ENCODE peak calls at places on chromosomes 7 and 10, in five cellular contexts. Y is neural progenitor cell, U is PC-3, E is ovary, R is MM.1S. H is an unnamed sample.

GRCh38 chr7:68406480-68406879 is 1191.8 kb upstream of the AUTS2 start:
- DNase-seq in Y (no peak), U (no peak), E (no peak), R (no peak), H (no peak)

GRCh38 chr10:132560248-132560731 is 22.7 kb downstream of the INPP5A start:
- DNase-seq in Y (no peak), U (no peak), E (peak; percentile 16), R (no peak), H (no peak)

GRCh38 chr7:158067219-158067930 is 520.2 kb downstream of the PTPRN2 start:
- DNase-seq in Y (no peak), U (no peak), E (no peak), R (no peak), H (no peak)

GRCh38 chr10:114100848-114101741 is 57.4 kb downstream of the ADRB1 start:
- DNase-seq in Y (peak; percentile 59), U (peak; percentile 23), E (peak; percentile 34), R (no peak), H (no peak)

GRCh38 chr7:112505495-112505894 is 24.7 kb downstream of the LSMEM1 start:
- DNase-seq in Y (no peak), U (no peak), E (no peak), R (no peak), H (no peak)

GRCh38 chr7:84701524-84702306 is 485.1 kb downstream of the SEMA3D start:
- DNase-seq in Y (peak; percentile 22), U (peak; percentile 67), E (no peak), R (no peak), H (no peak)

GRCh38 chr10:129332476-129332875 is 134.6 kb upstream of the MGMT start:
- DNase-seq in Y (peak; percentile 75), U (peak; percentile 16), E (no peak), R (no peak), H (no peak)

GRCh38 chr7:106022193-106022821 is 59.2 kb downstream of the CDHR3 start:
- DNase-seq in Y (no peak), U (no peak), E (no peak), R (peak; percentile 88), H (no peak)

GRCh38 chr10:110547139-110547761 is 20.2 kb upstream of the SMC3 start:
- DNase-seq in Y (peak; percentile 75), U (peak; percentile 71), E (no peak), R (peak; percentile 80), H (no peak)

GRCh38 chr10:121371836-121372235 is 226.4 kb downstream of the FGFR2 start:
- DNase-seq in Y (no peak), U (no peak), E (no peak), R (no peak), H (no peak)

GRCh38 chr7:11895352-11895751 is 63.4 kb upstream of the THSD7A start:
- DNase-seq in Y (no peak), U (no peak), E (no peak), R (no peak), H (no peak)

GRCh38 chr10:27857616-27858015 is 112.0 kb upstream of the MKX start:
- DNase-seq in Y (peak; percentile 86), U (no peak), E (no peak), R (no peak), H (no peak)

GRCh38 chr7:77907281-77907680 is 108.7 kb downstream of the PHTF2 start:
- DNase-seq in Y (no peak), U (no peak), E (no peak), R (no peak), H (no peak)

GRCh38 chr7:151904270-151904669 is 27.4 kb upstream of the PRKAG2 start:
- DNase-seq in Y (no peak), U (no peak), E (no peak), R (no peak), H (no peak)

GRCh38 chr7:114934758-114935157 is 12.9 kb downstream of the MDFIC start:
- DNase-seq in Y (no peak), U (no peak), E (no peak), R (no peak), H (no peak)

GRCh38 chr7:100509213-100509612 is 25.5 kb downstream of the NYAP1 start:
- DNase-seq in Y (no peak), U (no peak), E (peak; percentile 73), R (no peak), H (no peak)

GRCh38 chr7:119733480-119733879 is 539.5 kb upstream of the KCND2 start:
- DNase-seq in Y (no peak), U (no peak), E (no peak), R (no peak), H (no peak)

GRCh38 chr10:35340975-35341374 is 4.7 kb downstream of the CCNY start:
- DNase-seq in Y (no peak), U (peak; percentile 46), E (no peak), R (no peak), H (no peak)

GRCh38 chr10:43123361-43124093 is 14.7 kb upstream of the CSGALNACT2 start:
- DNase-seq in Y (no peak), U (no peak), E (no peak), R (no peak), H (no peak)

GRCh38 chr10:91210435-91210834 is 10.0 kb upstream of the PCGF5 start:
- DNase-seq in Y (no peak), U (no peak), E (no peak), R (peak; percentile 97), H (no peak)

GRCh38 chr10:114545071-114545470 is 113.0 kb downstream of the ABLIM1 start:
- DNase-seq in Y (no peak), U (peak; percentile 67), E (no peak), R (no peak), H (no peak)

GRCh38 chr7:99794585-99795502 is 10.9 kb upstream of the CYP3A4 start:
- DNase-seq in Y (no peak), U (no peak), E (no peak), R (no peak), H (no peak)

GRCh38 chr10:87092861-87093460 is 1.7 kb downstream of the GLUD1 start:
- DNase-seq in Y (peak; percentile 89), U (peak; percentile 75), E (no peak), R (peak; percentile 82), H (no peak)

GRCh38 chr10:71266147-71266917 is 52.7 kb upstream of the SLC29A3 start:
- DNase-seq in Y (no peak), U (no peak), E (peak; percentile 74), R (no peak), H (peak; percentile 78)

GRCh38 chr10:97771055-97771811 is 566 bp downstream of the SFRP5 start:
- DNase-seq in Y (peak; percentile 82), U (no peak), E (no peak), R (no peak), H (no peak)

GRCh38 chr7:142785841-142786250 is 15.1 kb downstream of the PRSS2 start:
- DNase-seq in Y (no peak), U (no peak), E (no peak), R (no peak), H (no peak)

GRCh38 chr7:127588697-127589482 is 679 bp downstream of the ARF5 start:
- DNase-seq in Y (peak; percentile 84), U (peak; percentile 43), E (peak; percentile 67), R (peak; percentile 65), H (no peak)

GRCh38 chr10:98097175-98097574 is 37.3 kb upstream of the R3HCC1L start:
- DNase-seq in Y (no peak), U (no peak), E (no peak), R (no peak), H (no peak)

GRCh38 chr7:44117801-44118429 is 5.4 kb downstream of the POLD2 start:
- DNase-seq in Y (no peak), U (no peak), E (no peak), R (no peak), H (no peak)

GRCh38 chr10:77041636-77042258 is 595.9 kb downstream of the KCNMA1 start:
- DNase-seq in Y (no peak), U (no peak), E (no peak), R (no peak), H (no peak)

GRCh38 chr10:117543245-117543998 is 876 bp downstream of the EMX2 start:
- DNase-seq in Y (peak; percentile 86), U (no peak), E (peak; percentile 57), R (no peak), H (no peak)

GRCh38 chr7:93973134-93973533 is 31.0 kb downstream of the BET1 start:
- DNase-seq in Y (no peak), U (peak; percentile 30), E (no peak), R (no peak), H (no peak)

GRCh38 chr10:69696073-69696731 is 66.2 kb downstream of the FAM241B start:
- DNase-seq in Y (peak; percentile 55), U (peak; percentile 98), E (no peak), R (peak; percentile 30), H (no peak)

GRCh38 chr10:126013489-126014281 is 117.3 kb downstream of the FANK1 start:
- DNase-seq in Y (peak; percentile 39), U (peak; percentile 80), E (no peak), R (no peak), H (no peak)

GRCh38 chr10:71074176-71074755 is 138.1 kb upstream of the UNC5B start:
- DNase-seq in Y (no peak), U (peak; percentile 86), E (peak; percentile 0), R (no peak), H (no peak)

DNA sequence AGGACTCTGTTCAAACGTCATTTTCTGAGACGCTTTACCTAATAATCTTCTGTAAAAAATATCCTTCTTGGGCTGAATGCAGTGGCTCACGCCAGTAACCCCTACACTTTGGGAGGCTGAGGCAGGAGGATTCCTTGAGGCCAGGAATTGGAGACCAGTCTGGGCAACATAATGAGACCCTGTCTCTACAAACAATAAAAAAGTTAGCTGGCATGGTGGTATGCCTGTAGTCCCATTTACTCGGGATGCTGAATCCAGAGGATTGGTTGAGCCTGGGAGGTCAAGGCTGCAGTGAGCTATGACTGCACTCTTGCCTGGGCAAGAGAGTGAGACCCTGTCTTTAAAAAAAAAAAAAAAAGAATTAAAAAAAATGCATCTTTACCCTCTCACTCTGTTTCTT is 5.1 kb downstream of the STAM start:
- DNase-seq in Y (no peak), U (no peak), E (no peak), R (no peak), H (no peak)
- H3K4me1 ChIP-seq in Y (peaks cover 17% of the 10 kb centered on the region), U (peaks cover 12% of the 10 kb centered on the region), E (peaks cover 14% of the 10 kb centered on the region), R (peaks cover 13% of the 10 kb centered on the region), H (peaks cover 66% of the 10 kb centered on the region)

GRCh38 chr10:48309711-48310226 is 3.3 kb downstream of the MAPK8 start:
- DNase-seq in Y (peak; percentile 11), U (peak; percentile 73), E (no peak), R (peak; percentile 51), H (no peak)
- TF ChIP-seq CTCF in Y (peak; percentile 52), U (peak; percentile 54), E (no peak), R (peak; percentile 62), H (no peak)

GRCh38 chr10:75403144-75404022 is 1.8 kb upstream of the ZNF503 start:
- DNase-seq in Y (peak; percentile 87), U (peak; percentile 65), E (peak; percentile 69), R (no peak), H (peak; percentile 68)
- H3K27ac ChIP-seq in Y (peak overlapping the region; percentile 68), U (peak overlapping the region; percentile 81), E (peak overlapping the region; percentile 98), R (peak overlapping the region; percentile 90), H (peak overlapping the region; percentile 98)

DNA sequence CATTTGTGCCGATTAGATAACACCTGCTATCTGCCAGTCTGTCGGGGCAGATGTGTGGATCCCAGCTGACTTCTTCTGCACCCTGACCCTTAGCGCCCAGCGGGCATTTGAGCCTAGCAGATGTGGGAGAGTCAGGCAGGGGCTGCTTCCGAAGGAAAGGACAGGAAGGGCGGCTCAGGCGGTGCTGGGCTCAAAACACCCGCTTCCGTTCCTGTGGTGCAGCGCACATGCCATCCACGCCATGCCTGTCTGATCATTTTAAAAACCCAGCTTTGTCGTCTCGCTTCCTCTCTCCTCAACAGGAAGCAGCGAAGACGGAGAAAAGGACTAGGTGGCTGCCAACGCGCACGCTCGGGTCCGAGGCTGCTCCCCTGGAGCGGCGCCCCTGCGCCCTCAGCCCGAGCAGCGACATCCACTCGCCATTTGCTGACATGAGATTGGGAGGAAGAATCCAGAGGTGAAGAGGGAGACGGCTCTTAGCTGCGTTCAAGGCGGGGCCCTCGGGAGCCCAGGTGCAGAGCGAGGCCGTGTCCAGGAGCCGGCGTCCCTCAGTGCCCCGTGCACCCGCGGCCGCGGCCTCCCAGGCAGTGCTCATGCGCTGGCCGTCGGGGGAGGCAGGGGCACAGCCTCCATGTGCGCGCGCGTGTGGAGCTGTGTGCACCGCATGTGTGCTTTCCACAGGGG is 5.9 kb upstream of the BHLHA15 start:
- DNase-seq in Y (no peak), U (no peak), E (no peak), R (no peak), H (no peak)
- H3K4me1 ChIP-seq in Y (no peaks in the 10 kb centered on the region), U (no peaks in the 10 kb centered on the region), E (no peaks in the 10 kb centered on the region), R (peaks cover 30% of the 10 kb centered on the region), H (peaks cover under 1% of the 10 kb centered on the region)

H was measured in right atrium auricular region.